ENCODE peak calls at places on chromosomes 7 and 10, in seven cellular contexts. I, G, A, Y, L, N and J are unnamed samples.

GRCh38 chr10:103558916-103559315 is 65.4 kb downstream of the NEURL1 start:
- DNase-seq in Y (no peak), I (no peak), A (no peak), G (no peak), L (no peak), N (no peak), J (no peak)

GRCh38 chr7:100799037-100799896 is 28.1 kb downstream of the EPHB4 start:
- DNase-seq in I (peak; percentile 21), A (peak; percentile 38), Y (peak; percentile 76), G (no peak), L (peak; percentile 47), N (peak; percentile 52), J (peak; percentile 36)

GRCh38 chr7:29177963-29178612 is 16.5 kb upstream of the CHN2 start:
- DNase-seq in L (no peak), Y (no peak), N (peak; percentile 79), A (peak; percentile 59), G (no peak), I (no peak), J (peak; percentile 30)

GRCh38 chr7:52017802-52018679 is 701.4 kb upstream of the COBL start:
- DNase-seq in Y (no peak), G (no peak), A (peak; percentile 37), L (peak; percentile 9), I (no peak), N (peak; percentile 52), J (no peak)

GRCh38 chr10:11178606-11179221 is 161.0 kb downstream of the CELF2 start:
- DNase-seq in A (peak; percentile 59), L (no peak), Y (peak; percentile 87), I (peak; percentile 79), G (peak; percentile 76), N (peak; percentile 89), J (peak; percentile 55)

GRCh38 chr7:28076421-28077163 is 104.0 kb downstream of the JAZF1 start:
- DNase-seq in I (no peak), A (no peak), L (no peak), N (no peak), Y (no peak), G (no peak), J (no peak)

GRCh38 chr10:102231357-102232318 is 5.5 kb downstream of the ELOVL3 start:
- DNase-seq in N (no peak), Y (peak; percentile 88), L (no peak), A (no peak), G (peak; percentile 44), I (peak; percentile 66), J (peak; percentile 65)

GRCh38 chr10:68047554-68048327 is 27.3 kb downstream of the HERC4 start:
- DNase-seq in A (no peak), L (no peak), N (no peak), Y (no peak), G (no peak), I (no peak), J (no peak)

GRCh38 chr7:70016044-70016770 is 417.9 kb downstream of the AUTS2 start:
- DNase-seq in G (no peak), N (peak; percentile 34), A (no peak), Y (no peak), L (peak; percentile 17), I (no peak), J (no peak)

GRCh38 chr10:551489-552252 is 137.8 kb downstream of the DIP2C start:
- DNase-seq in G (no peak), N (no peak), L (no peak), I (no peak), Y (no peak), A (no peak), J (no peak)

GRCh38 chr7:107469836-107470416 is at the start of gene GPR22:
- DNase-seq in I (no peak), Y (no peak), L (no peak), G (no peak), N (no peak), A (peak; percentile 30), J (no peak)

GRCh38 chr10:98074315-98074911 is 44.0 kb upstream of the CRTAC1 start:
- DNase-seq in A (no peak), I (no peak), G (no peak), N (no peak), L (peak; percentile 7), Y (no peak), J (no peak)

GRCh38 chr7:37642028-37642540 is 41.5 kb upstream of the GPR141 start:
- DNase-seq in Y (no peak), A (no peak), I (no peak), L (peak; percentile 11), N (no peak), G (no peak), J (no peak)

GRCh38 chr10:21047096-21047495 is 150.0 kb upstream of the NEBL start:
- DNase-seq in L (no peak), I (no peak), Y (no peak), A (no peak), G (no peak), N (no peak), J (no peak)

GRCh38 chr7:155490697-155491628 is 33.0 kb downstream of the EN2 start:
- DNase-seq in A (peak; percentile 36), L (peak; percentile 15), Y (peak; percentile 78), G (no peak), I (no peak), N (no peak), J (no peak)

GRCh38 chr7:136714062-136714461 is 154.4 kb upstream of the CHRM2 start:
- DNase-seq in A (no peak), Y (no peak), N (no peak), G (no peak), L (no peak), I (no peak), J (no peak)

GRCh38 chr7:16801111-16801542 is 3.7 kb downstream of the AGR2 start:
- DNase-seq in L (peak; percentile 86), G (no peak), N (peak; percentile 74), Y (no peak), A (no peak), I (no peak), J (no peak)

GRCh38 chr7:74598558-74598957 is 59.0 kb upstream of the GTF2I start:
- DNase-seq in A (no peak), I (no peak), L (peak; percentile 33), Y (no peak), N (peak; percentile 75), G (no peak), J (no peak)

GRCh38 chr7:14590206-14590605 is 312.3 kb downstream of the DGKB start:
- DNase-seq in A (no peak), I (no peak), G (no peak), Y (no peak), L (no peak), N (peak; percentile 18), J (no peak)

GRCh38 chr7:151408839-151409554 is 841 bp downstream of the WDR86 start:
- DNase-seq in I (peak; percentile 72), L (peak; percentile 66), N (no peak), G (peak; percentile 54), A (no peak), Y (no peak), J (peak; percentile 42)

GRCh38 chr10:129605266-129605985 is 138.4 kb downstream of the MGMT start:
- DNase-seq in Y (no peak), N (no peak), L (no peak), G (no peak), A (no peak), I (no peak), J (no peak)

GRCh38 chr7:101363196-101363733 is 590 bp downstream of the COL26A1 start:
- DNase-seq in L (no peak), A (no peak), I (no peak), N (no peak), G (no peak), Y (no peak), J (no peak)

GRCh38 chr10:14371616-14372015 is 40.9 kb upstream of the FRMD4A start:
- DNase-seq in G (no peak), N (no peak), L (no peak), A (no peak), I (no peak), Y (no peak), J (no peak)

GRCh38 chr7:33677556-33677955 is 227.8 kb upstream of the BMPER start:
- DNase-seq in L (no peak), G (no peak), I (no peak), A (no peak), N (no peak), Y (no peak), J (no peak)

GRCh38 chr10:101012525-101013364 is 13.1 kb downstream of the LZTS2 start:
- DNase-seq in G (peak; percentile 47), Y (peak; percentile 89), L (peak; percentile 89), N (peak; percentile 96), I (peak; percentile 66), A (peak; percentile 95), J (peak; percentile 54)

GRCh38 chr10:48589266-48589665 is 15.6 kb downstream of the ARHGAP22 start:
- DNase-seq in G (no peak), Y (no peak), I (no peak), A (no peak), L (no peak), N (peak; percentile 88), J (no peak)

GRCh38 chr10:93816123-93816747 is 58.5 kb downstream of the LGI1 start:
- DNase-seq in L (peak; percentile 37), N (peak; percentile 58), G (no peak), I (peak; percentile 4), Y (peak; percentile 57), A (peak; percentile 81), J (peak; percentile 30)

GRCh38 chr7:159070422-159071148 is 74.1 kb downstream of the VIPR2 start:
- DNase-seq in I (peak; percentile 10), L (no peak), N (no peak), Y (peak; percentile 60), G (no peak), A (no peak), J (peak; percentile 4)

GRCh38 chr7:25395976-25396375 is 167.7 kb upstream of the NPVF start:
- DNase-seq in A (no peak), L (no peak), G (no peak), Y (no peak), I (no peak), N (no peak), J (no peak)

GRCh38 chr7:97307521-97308108 is 190.1 kb downstream of the SDHAF3 start:
- DNase-seq in L (no peak), A (no peak), Y (no peak), G (no peak), N (peak; percentile 66), I (no peak), J (no peak)

GRCh38 chr7:95609277-95609971 is 13.1 kb upstream of the PDK4 start:
- DNase-seq in N (peak; percentile 41), L (peak; percentile 86), I (no peak), G (no peak), A (peak; percentile 36), Y (no peak), J (no peak)

GRCh38 chr7:75650062-75650461 is 88.7 kb downstream of the HIP1 start:
- DNase-seq in L (peak; percentile 74), Y (no peak), I (no peak), G (no peak), N (no peak), A (no peak), J (no peak)

GRCh38 chr10:1382711-1383110 is 326.5 kb downstream of the WDR37 start:
- DNase-seq in N (no peak), Y (peak; percentile 7), I (no peak), G (no peak), A (peak; percentile 13), L (no peak), J (no peak)

GRCh38 chr10:95273393-95274312 is 17.1 kb downstream of the PDLIM1 start:
- DNase-seq in A (no peak), Y (no peak), L (peak; percentile 75), G (no peak), I (no peak), N (peak; percentile 87), J (no peak)